ENCODE peak calls at places on chromosome 16, in ten cellular contexts. K is T-helper 2 cell; U is activated effector memory CD4-positive, alpha-beta T cell treated with anti-CD3 and anti-CD28 coated beads, Interleukin-2, amount 50 U/mL, for 16 hours; I is GM20000; Z is GF-D8; M is renal cortical epithelial cell; S is thoracic aorta; Q is endodermal cell; H is GM10248; D is activated T-helper 1 cell treated with anti-CD3 and anti-CD28 coated beads, Interleukin-12 subunit alpha, Interleukin-12 subunit beta, Interleukin-2, Interleukin-4 antibody, amounts not matched to agents 30 ng/mL and 10 ng/mL and 1 ng/mL, durations not matched to agents 14 hours and 24 hours and 36 hours. A is an unnamed sample.

GRCh38 chr16:87366288-87366687 is 17.3 kb downstream of the FBXO31 start:
- DNase-seq in H (no peak), D (no peak), Q (no peak), K (no peak), M (no peak), Z (no peak), S (no peak), I (no peak), U (no peak), A (no peak)

GRCh38 chr16:67442581-67443255 is 11.8 kb downstream of the HSD11B2 start:
- DNase-seq in I (no peak), Q (no peak), K (no peak), U (no peak), Z (no peak), S (no peak), D (no peak), M (no peak), H (no peak), A (no peak)

GRCh38 chr16:10964891-10965326 is 20.5 kb downstream of the CLEC16A start:
- DNase-seq in Z (no peak), S (no peak), M (no peak), K (peak), U (peak), I (peak), Q (no peak), H (peak), D (peak), A (no peak)

GRCh38 chr16:14415291-14415690 is 214.8 kb downstream of the PARN start:
- DNase-seq in Q (no peak), I (no peak), S (no peak), H (no peak), Z (no peak), K (no peak), D (no peak), M (no peak), U (no peak), A (no peak)

GRCh38 chr16:82671743-82672142 is 45.0 kb downstream of the CDH13 start:
- DNase-seq in D (no peak), K (peak), I (no peak), U (peak), Z (no peak), H (no peak), S (no peak), M (no peak), Q (no peak), A (no peak)

GRCh38 chr16:86852135-86852534 is 273.8 kb downstream of the FOXL1 start:
- DNase-seq in I (no peak), Q (no peak), S (no peak), Z (no peak), M (no peak), D (no peak), H (no peak), K (no peak), U (no peak), A (no peak)

GRCh38 chr16:73047536-73048291 is at the start of gene ZFHX3:
- DNase-seq in Z (no peak), I (peak), S (no peak), K (no peak), H (peak), M (no peak), D (peak), Q (peak), U (peak), A (no peak)

GRCh38 chr16:84115919-84116719 is 623 bp downstream of the MBTPS1 start:
- DNase-seq in U (peak), Q (no peak), K (no peak), D (no peak), H (no peak), Z (no peak), M (no peak), I (no peak), S (no peak), A (peak)

GRCh38 chr16:77761204-77761603 is 27.2 kb upstream of the VAT1L start:
- DNase-seq in D (no peak), H (no peak), U (no peak), S (no peak), K (no peak), Q (no peak), M (no peak), Z (no peak), I (no peak), A (no peak)

GRCh38 chr16:51630051-51630450 is 479.0 kb upstream of the SALL1 start:
- DNase-seq in D (no peak), I (no peak), S (no peak), Z (no peak), H (no peak), M (no peak), U (no peak), Q (no peak), K (no peak), A (no peak)